ENCODE peak calls at places on chromosomes 3 and 15, in seven cellular contexts. J is SK-N-MC, F is spleen, N is upper lobe of left lung, L is transverse colon, Q is Panc1, D is GM12891. R is an unnamed sample.

GRCh38 chr3:29430558-29430971 is 149.7 kb downstream of the RBMS3 start:
- DNase-seq in J (peak; percentile 78), F (no peak), N (no peak), L (no peak), Q (no peak), D (no peak), R (no peak)

GRCh38 chr3:156298938-156299337 is 178.6 kb downstream of the KCNAB1 start:
- DNase-seq in J (no peak), F (no peak), N (peak; percentile 73), L (peak; percentile 45), Q (no peak), D (no peak), R (peak; percentile 34)

GRCh38 chr3:142279965-142280590 is 54.7 kb upstream of the GK5 start:
- DNase-seq in J (peak; percentile 44), F (no peak), N (peak; percentile 53), L (peak; percentile 38), Q (peak; percentile 57), D (peak; percentile 45), R (peak; percentile 41)

GRCh38 chr3:195133462-195133861 is 137.5 kb downstream of the XXYLT1 start:
- DNase-seq in J (no peak), F (no peak), N (peak; percentile 38), L (peak; percentile 60), Q (no peak), D (no peak), R (no peak)

GRCh38 chr15:99250001-99250400 is 620 bp upstream of the TTC23 start:
- DNase-seq in J (no peak), F (no peak), N (no peak), L (no peak), Q (no peak), D (no peak), R (no peak)

GRCh38 chr15:44066211-44066827 is 128.8 kb downstream of the FRMD5 start:
- DNase-seq in J (peak; percentile 35), F (no peak), N (peak; percentile 42), L (peak; percentile 65), Q (peak; percentile 58), D (peak; percentile 10), R (peak; percentile 68)

GRCh38 chr3:152331975-152332374 is 63.2 kb downstream of the MBNL1 start:
- DNase-seq in J (no peak), F (no peak), N (no peak), L (no peak), Q (no peak), D (no peak), R (no peak)

GRCh38 chr15:29456255-29456654 is 186.6 kb upstream of the NSMCE3 start:
- DNase-seq in J (no peak), F (no peak), N (no peak), L (no peak), Q (no peak), D (no peak), R (no peak)

GRCh38 chr3:14082108-14082657 is 42.5 kb downstream of the CHCHD4 start:
- DNase-seq in J (no peak), F (no peak), N (no peak), L (no peak), Q (no peak), D (no peak), R (no peak)

GRCh38 chr3:192481638-192482037 is 245.7 kb downstream of the FGF12 start:
- DNase-seq in J (no peak), F (no peak), N (no peak), L (no peak), Q (no peak), D (no peak), R (no peak)

GRCh38 chr15:86213888-86214287 is 134.2 kb downstream of the AGBL1 start:
- DNase-seq in J (no peak), F (no peak), N (no peak), L (no peak), Q (no peak), D (no peak), R (no peak)

GRCh38 chr3:141485578-141486415 is 1.0 kb upstream of the RASA2 start:
- DNase-seq in J (no peak), F (peak; percentile 76), N (peak; percentile 32), L (no peak), Q (no peak), D (no peak), R (no peak)

GRCh38 chr15:67108122-67108871 is 42.9 kb downstream of the SMAD3 start:
- DNase-seq in J (no peak), F (peak; percentile 22), N (no peak), L (no peak), Q (no peak), D (no peak), R (no peak)

GRCh38 chr15:67110400-67110799 is 45.0 kb downstream of the SMAD3 start:
- DNase-seq in J (no peak), F (peak; percentile 83), N (no peak), L (no peak), Q (no peak), D (no peak), R (no peak)

GRCh38 chr15:67107014-67107812 is 41.8 kb downstream of the SMAD3 start:
- DNase-seq in J (no peak), F (peak; percentile 70), N (peak; percentile 85), L (peak; percentile 77), Q (peak; percentile 99), D (no peak), R (peak; percentile 82)

GRCh38 chr15:67110958-67111864 is 45.8 kb downstream of the SMAD3 start:
- DNase-seq in J (no peak), F (peak; percentile 3), N (no peak), L (no peak), Q (no peak), D (no peak), R (no peak)

GRCh38 chr15:67109141-67110034 is 44.0 kb downstream of the SMAD3 start:
- DNase-seq in J (no peak), F (peak; percentile 93), N (peak; percentile 59), L (peak; percentile 65), Q (no peak), D (peak; percentile 40), R (no peak)
- TF ChIP-seq POLR2AphosphoS5 in J (no peak), F (peak; percentile 89), N (peak; percentile 77), L (peak; percentile 55), Q (no peak), D (peak; percentile 41), R (no peak)

GRCh38 chr15:48679952-48680351 is 34.4 kb upstream of the FBN1 start:
- DNase-seq in J (no peak), F (no peak), N (no peak), L (no peak), Q (no peak), D (no peak), R (no peak)

GRCh38 chr15:48681274-48681840 is 35.8 kb upstream of the FBN1 start:
- DNase-seq in J (no peak), F (no peak), N (no peak), L (no peak), Q (no peak), D (no peak), R (no peak)

GRCh38 chr15:48683991-48684765 is 38.7 kb upstream of the FBN1 start:
- DNase-seq in J (no peak), F (no peak), N (no peak), L (no peak), Q (no peak), D (no peak), R (no peak)

GRCh38 chr15:48680841-48681240 is 35.3 kb upstream of the FBN1 start:
- DNase-seq in J (no peak), F (no peak), N (no peak), L (no peak), Q (no peak), D (no peak), R (no peak)

DNA sequence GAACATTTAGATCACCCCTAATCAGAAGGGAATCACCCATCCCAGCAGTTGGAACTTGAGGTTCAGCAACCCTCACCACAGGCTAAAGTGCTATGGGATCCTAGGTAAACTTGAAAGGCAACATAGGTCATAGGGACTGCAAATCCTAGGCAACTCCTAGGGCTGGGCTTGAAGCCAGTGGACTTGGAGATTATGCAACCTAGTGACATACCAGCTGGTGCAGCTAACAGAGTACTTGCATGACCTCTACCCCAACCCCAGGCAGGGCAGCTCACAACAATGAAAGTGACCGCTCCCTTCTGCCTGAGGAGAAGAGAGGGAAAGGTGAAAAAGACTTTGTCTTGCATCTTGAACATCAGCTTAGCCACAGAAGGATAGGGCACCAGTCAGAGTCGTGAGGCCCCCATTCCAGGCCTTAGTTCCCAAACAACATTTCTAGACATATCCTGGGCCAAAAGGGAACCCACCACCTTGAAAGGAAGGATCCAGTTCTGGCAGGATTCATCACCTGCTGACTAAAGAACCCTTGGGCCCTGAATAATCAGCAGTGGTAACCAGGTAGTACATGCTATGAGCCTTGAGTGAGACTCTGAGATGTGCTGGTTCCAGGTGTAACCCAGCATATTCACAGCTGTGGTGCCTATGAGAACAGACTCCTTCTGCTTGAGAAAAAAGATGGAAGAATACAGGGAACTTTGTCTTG is 37.6 kb upstream of the FBN1 start:
- DNase-seq in J (no peak), F (no peak), N (peak; percentile 44), L (peak; percentile 26), Q (no peak), D (no peak), R (peak; percentile 69)
- TF ChIP-seq POLR2AphosphoS5 in J (no peak), F (no peak), N (no peak), L (no peak), Q (no peak), D (no peak), R (no peak)

DNA sequence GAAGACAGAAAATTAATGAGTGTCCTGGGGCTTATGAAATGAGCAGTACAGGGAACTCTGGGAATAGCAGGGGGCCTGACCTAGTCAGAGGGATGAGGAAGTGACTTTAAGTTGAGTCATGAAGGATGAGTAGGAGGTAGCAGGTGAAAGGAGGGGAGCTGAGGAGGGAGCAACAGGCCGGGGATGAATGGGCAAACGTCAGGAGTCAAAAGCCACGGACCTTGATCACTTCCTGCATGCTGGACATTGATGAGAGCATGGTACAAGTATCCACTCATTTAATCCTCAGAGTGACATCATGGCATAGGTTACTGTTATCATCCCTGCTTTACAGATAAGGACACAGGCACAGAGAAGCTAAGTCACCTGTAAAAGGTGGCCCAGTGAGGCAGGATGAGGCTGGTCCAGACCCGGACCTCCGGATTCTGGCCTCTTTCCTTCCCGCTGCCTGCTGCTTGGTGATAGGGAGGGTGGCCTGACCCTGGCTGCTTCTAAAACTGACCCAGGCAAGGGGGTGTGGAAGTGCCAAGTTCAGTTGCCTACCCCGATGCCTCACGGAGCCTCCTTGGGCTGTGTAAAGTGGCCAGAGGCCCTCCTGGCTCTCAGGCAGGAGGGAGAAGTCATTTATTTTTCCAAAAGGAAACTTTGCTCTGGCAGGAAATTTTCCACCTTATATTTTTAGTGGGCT is 7.6 kb downstream of the CORO2B start:
- DNase-seq in J (no peak), F (peak; percentile 28), N (no peak), L (no peak), Q (peak; percentile 89), D (no peak), R (no peak)
- TF ChIP-seq POLR2AphosphoS5 in J (no peak), F (no peak), N (no peak), L (no peak), Q (no peak), D (no peak), R (no peak)

GRCh38 chr15:60390231-60390630 is 7.6 kb downstream of the ANXA2 start:
- DNase-seq in J (no peak), F (no peak), N (no peak), L (no peak), Q (no peak), D (no peak), R (no peak)

GRCh38 chr15:60389261-60390077 is 8.3 kb downstream of the ANXA2 start:
- DNase-seq in J (no peak), F (no peak), N (no peak), L (no peak), Q (no peak), D (no peak), R (no peak)

GRCh38 chr15:60392601-60392985 is 5.2 kb downstream of the ANXA2 start:
- DNase-seq in J (no peak), F (no peak), N (no peak), L (peak; percentile 23), Q (no peak), D (no peak), R (no peak)

GRCh38 chr15:60391722-60392340 is 6.0 kb downstream of the ANXA2 start:
- DNase-seq in J (no peak), F (no peak), N (no peak), L (peak; percentile 21), Q (no peak), D (no peak), R (no peak)

GRCh38 chr15:60390931-60391501 is 6.8 kb downstream of the ANXA2 start:
- DNase-seq in J (no peak), F (no peak), N (peak; percentile 53), L (peak; percentile 70), Q (no peak), D (no peak), R (peak; percentile 42)
- TF ChIP-seq POLR2AphosphoS5 in J (no peak), F (no peak), N (no peak), L (peak; percentile 79), Q (peak; percentile 49), D (no peak), R (peak; percentile 85)